ENCODE peak calls at places on chromosomes 7 and 10, in nine cellular contexts. One of them, this sample, is unnamed.

GRCh38 chr10:75408911-75409885 is 7.6 kb upstream of the ZNF503 start:
- DNase-seq in nephron progenitor cell: peak; percentile 84
- DNase-seq in NCI-H526 treated with DMSO at 0.1 percent for 48 hours: peak; percentile 77
- DNase-seq in non-pigmented ciliary epithelial cell: no peak
- DNase-seq in GM23248: peak; percentile 74
- DNase-seq in mesenteric fat pad: no peak
- DNase-seq in hippocampal formation: no peak
- DNase-seq in psoas muscle: peak; percentile 82
- DNase-seq in NCI-H1092 treated with DMSO at 0.1 percent for 48 hours: peak; percentile 70
- DNase-seq in this sample: peak; percentile 37

GRCh38 chr10:75547391-75548298 is 116.2 kb downstream of the LRMDA start:
- DNase-seq in nephron progenitor cell: no peak
- DNase-seq in NCI-H526 treated with DMSO at 0.1 percent for 48 hours: no peak
- DNase-seq in non-pigmented ciliary epithelial cell: peak; percentile 83
- DNase-seq in GM23248: peak; percentile 89
- DNase-seq in mesenteric fat pad: no peak
- DNase-seq in hippocampal formation: no peak
- DNase-seq in psoas muscle: no peak
- DNase-seq in NCI-H1092 treated with DMSO at 0.1 percent for 48 hours: no peak
- DNase-seq in this sample: no peak

GRCh38 chr10:97779975-97780374 is 8.2 kb upstream of the SFRP5 start:
- DNase-seq in nephron progenitor cell: no peak
- DNase-seq in NCI-H526 treated with DMSO at 0.1 percent for 48 hours: no peak
- DNase-seq in non-pigmented ciliary epithelial cell: no peak
- DNase-seq in GM23248: no peak
- DNase-seq in mesenteric fat pad: no peak
- DNase-seq in hippocampal formation: no peak
- DNase-seq in psoas muscle: no peak
- DNase-seq in NCI-H1092 treated with DMSO at 0.1 percent for 48 hours: no peak
- DNase-seq in this sample: no peak

GRCh38 chr7:132944774-132945173 is 137.1 kb downstream of the CHCHD3 start:
- DNase-seq in nephron progenitor cell: no peak
- DNase-seq in NCI-H526 treated with DMSO at 0.1 percent for 48 hours: no peak
- DNase-seq in non-pigmented ciliary epithelial cell: no peak
- DNase-seq in GM23248: no peak
- DNase-seq in mesenteric fat pad: no peak
- DNase-seq in hippocampal formation: no peak
- DNase-seq in psoas muscle: no peak
- DNase-seq in NCI-H1092 treated with DMSO at 0.1 percent for 48 hours: no peak
- DNase-seq in this sample: no peak

GRCh38 chr7:40008218-40008815 is 58.3 kb downstream of the CDK13 start:
- DNase-seq in nephron progenitor cell: no peak
- DNase-seq in NCI-H526 treated with DMSO at 0.1 percent for 48 hours: no peak
- DNase-seq in non-pigmented ciliary epithelial cell: peak; percentile 35
- DNase-seq in GM23248: peak; percentile 88
- DNase-seq in mesenteric fat pad: no peak
- DNase-seq in hippocampal formation: no peak
- DNase-seq in psoas muscle: no peak
- DNase-seq in NCI-H1092 treated with DMSO at 0.1 percent for 48 hours: no peak
- DNase-seq in this sample: no peak

GRCh38 chr10:60511823-60512222 is 122.1 kb upstream of the ANK3 start:
- DNase-seq in nephron progenitor cell: no peak
- DNase-seq in NCI-H526 treated with DMSO at 0.1 percent for 48 hours: no peak
- DNase-seq in non-pigmented ciliary epithelial cell: no peak
- DNase-seq in GM23248: no peak
- DNase-seq in mesenteric fat pad: no peak
- DNase-seq in hippocampal formation: no peak
- DNase-seq in psoas muscle: no peak
- DNase-seq in NCI-H1092 treated with DMSO at 0.1 percent for 48 hours: no peak
- DNase-seq in this sample: no peak

GRCh38 chr10:8229153-8229552 is 174.7 kb downstream of the GATA3 start:
- DNase-seq in nephron progenitor cell: no peak
- DNase-seq in NCI-H526 treated with DMSO at 0.1 percent for 48 hours: no peak
- DNase-seq in non-pigmented ciliary epithelial cell: no peak
- DNase-seq in GM23248: no peak
- DNase-seq in mesenteric fat pad: no peak
- DNase-seq in hippocampal formation: no peak
- DNase-seq in psoas muscle: no peak
- DNase-seq in NCI-H1092 treated with DMSO at 0.1 percent for 48 hours: no peak
- DNase-seq in this sample: no peak

GRCh38 chr7:132225216-132226030 is 350.8 kb downstream of the PLXNA4 start:
- DNase-seq in nephron progenitor cell: no peak
- DNase-seq in NCI-H526 treated with DMSO at 0.1 percent for 48 hours: no peak
- DNase-seq in non-pigmented ciliary epithelial cell: no peak
- DNase-seq in GM23248: no peak
- DNase-seq in mesenteric fat pad: peak; percentile 79
- DNase-seq in hippocampal formation: no peak
- DNase-seq in psoas muscle: no peak
- DNase-seq in NCI-H1092 treated with DMSO at 0.1 percent for 48 hours: no peak
- DNase-seq in this sample: no peak

GRCh38 chr7:51376420-51377092 is 59.9 kb upstream of the COBL start:
- DNase-seq in nephron progenitor cell: no peak
- DNase-seq in NCI-H526 treated with DMSO at 0.1 percent for 48 hours: peak; percentile 91
- DNase-seq in non-pigmented ciliary epithelial cell: peak; percentile 60
- DNase-seq in GM23248: peak; percentile 17
- DNase-seq in mesenteric fat pad: no peak
- DNase-seq in hippocampal formation: no peak
- DNase-seq in psoas muscle: no peak
- DNase-seq in NCI-H1092 treated with DMSO at 0.1 percent for 48 hours: no peak
- DNase-seq in this sample: no peak

GRCh38 chr10:12221323-12222298 is 25.6 kb downstream of the CDC123 start:
- DNase-seq in nephron progenitor cell: no peak
- DNase-seq in NCI-H526 treated with DMSO at 0.1 percent for 48 hours: no peak
- DNase-seq in non-pigmented ciliary epithelial cell: no peak
- DNase-seq in GM23248: peak; percentile 30
- DNase-seq in mesenteric fat pad: no peak
- DNase-seq in hippocampal formation: no peak
- DNase-seq in psoas muscle: no peak
- DNase-seq in NCI-H1092 treated with DMSO at 0.1 percent for 48 hours: no peak
- DNase-seq in this sample: no peak

GRCh38 chr10:76411719-76412435 is 980.5 kb downstream of the LRMDA start:
- DNase-seq in nephron progenitor cell: no peak
- DNase-seq in NCI-H526 treated with DMSO at 0.1 percent for 48 hours: no peak
- DNase-seq in non-pigmented ciliary epithelial cell: no peak
- DNase-seq in GM23248: peak; percentile 83
- DNase-seq in mesenteric fat pad: no peak
- DNase-seq in hippocampal formation: peak; percentile 33
- DNase-seq in psoas muscle: peak; percentile 73
- DNase-seq in NCI-H1092 treated with DMSO at 0.1 percent for 48 hours: no peak
- DNase-seq in this sample: no peak

GRCh38 chr10:25828475-25828874 is 105.6 kb upstream of the MYO3A start:
- DNase-seq in nephron progenitor cell: no peak
- DNase-seq in NCI-H526 treated with DMSO at 0.1 percent for 48 hours: no peak
- DNase-seq in non-pigmented ciliary epithelial cell: no peak
- DNase-seq in GM23248: no peak
- DNase-seq in mesenteric fat pad: no peak
- DNase-seq in hippocampal formation: no peak
- DNase-seq in psoas muscle: no peak
- DNase-seq in NCI-H1092 treated with DMSO at 0.1 percent for 48 hours: no peak
- DNase-seq in this sample: no peak

GRCh38 chr10:123380491-123381085 is 226.4 kb downstream of the BUB3 start:
- DNase-seq in nephron progenitor cell: no peak
- DNase-seq in NCI-H526 treated with DMSO at 0.1 percent for 48 hours: peak; percentile 70
- DNase-seq in non-pigmented ciliary epithelial cell: no peak
- DNase-seq in GM23248: peak; percentile 64
- DNase-seq in mesenteric fat pad: no peak
- DNase-seq in hippocampal formation: peak; percentile 77
- DNase-seq in psoas muscle: no peak
- DNase-seq in NCI-H1092 treated with DMSO at 0.1 percent for 48 hours: peak; percentile 65
- DNase-seq in this sample: no peak

GRCh38 chr10:92419740-92420553 is 129.0 kb downstream of the MARCHF5 start:
- DNase-seq in nephron progenitor cell: no peak
- DNase-seq in NCI-H526 treated with DMSO at 0.1 percent for 48 hours: no peak
- DNase-seq in non-pigmented ciliary epithelial cell: no peak
- DNase-seq in GM23248: peak; percentile 65
- DNase-seq in mesenteric fat pad: peak; percentile 88
- DNase-seq in hippocampal formation: no peak
- DNase-seq in psoas muscle: peak; percentile 58
- DNase-seq in NCI-H1092 treated with DMSO at 0.1 percent for 48 hours: no peak
- DNase-seq in this sample: no peak

GRCh38 chr10:132939957-132940790 is 2.2 kb downstream of the CFAP46 start:
- DNase-seq in nephron progenitor cell: peak; percentile 81
- DNase-seq in NCI-H526 treated with DMSO at 0.1 percent for 48 hours: no peak
- DNase-seq in non-pigmented ciliary epithelial cell: no peak
- DNase-seq in GM23248: peak; percentile 76
- DNase-seq in mesenteric fat pad: no peak
- DNase-seq in hippocampal formation: peak; percentile 48
- DNase-seq in psoas muscle: peak; percentile 68
- DNase-seq in NCI-H1092 treated with DMSO at 0.1 percent for 48 hours: no peak
- DNase-seq in this sample: peak; percentile 41

GRCh38 chr10:63105811-63106755 is 27.0 kb upstream of the NRBF2 start:
- DNase-seq in nephron progenitor cell: no peak
- DNase-seq in NCI-H526 treated with DMSO at 0.1 percent for 48 hours: no peak
- DNase-seq in non-pigmented ciliary epithelial cell: no peak
- DNase-seq in GM23248: peak; percentile 83
- DNase-seq in mesenteric fat pad: no peak
- DNase-seq in hippocampal formation: no peak
- DNase-seq in psoas muscle: peak; percentile 59
- DNase-seq in NCI-H1092 treated with DMSO at 0.1 percent for 48 hours: no peak
- DNase-seq in this sample: no peak

GRCh38 chr7:29304756-29305155 is 110.2 kb downstream of the CHN2 start:
- DNase-seq in nephron progenitor cell: no peak
- DNase-seq in NCI-H526 treated with DMSO at 0.1 percent for 48 hours: no peak
- DNase-seq in non-pigmented ciliary epithelial cell: no peak
- DNase-seq in GM23248: no peak
- DNase-seq in mesenteric fat pad: no peak
- DNase-seq in hippocampal formation: no peak
- DNase-seq in psoas muscle: no peak
- DNase-seq in NCI-H1092 treated with DMSO at 0.1 percent for 48 hours: no peak
- DNase-seq in this sample: no peak

GRCh38 chr7:7439564-7439963 is 96.1 kb downstream of the COL28A1 start:
- DNase-seq in nephron progenitor cell: no peak
- DNase-seq in NCI-H526 treated with DMSO at 0.1 percent for 48 hours: no peak
- DNase-seq in non-pigmented ciliary epithelial cell: no peak
- DNase-seq in GM23248: peak; percentile 26
- DNase-seq in mesenteric fat pad: no peak
- DNase-seq in hippocampal formation: no peak
- DNase-seq in psoas muscle: no peak
- DNase-seq in NCI-H1092 treated with DMSO at 0.1 percent for 48 hours: no peak
- DNase-seq in this sample: no peak

GRCh38 chr10:63320683-63321082 is 145.1 kb downstream of the JMJD1C start:
- DNase-seq in nephron progenitor cell: no peak
- DNase-seq in NCI-H526 treated with DMSO at 0.1 percent for 48 hours: no peak
- DNase-seq in non-pigmented ciliary epithelial cell: no peak
- DNase-seq in GM23248: no peak
- DNase-seq in mesenteric fat pad: no peak
- DNase-seq in hippocampal formation: no peak
- DNase-seq in psoas muscle: no peak
- DNase-seq in NCI-H1092 treated with DMSO at 0.1 percent for 48 hours: no peak
- DNase-seq in this sample: no peak

GRCh38 chr7:18821554-18821953 is 295.9 kb downstream of the TWIST1 start:
- DNase-seq in nephron progenitor cell: no peak
- DNase-seq in NCI-H526 treated with DMSO at 0.1 percent for 48 hours: no peak
- DNase-seq in non-pigmented ciliary epithelial cell: no peak
- DNase-seq in GM23248: no peak
- DNase-seq in mesenteric fat pad: no peak
- DNase-seq in hippocampal formation: no peak
- DNase-seq in psoas muscle: no peak
- DNase-seq in NCI-H1092 treated with DMSO at 0.1 percent for 48 hours: no peak
- DNase-seq in this sample: no peak

This sample was measured in OCI-LY7.